ENCODE peak calls at places on chromosomes 5 and 9, in six cellular contexts. One of them, this sample, is unnamed.

GRCh38 chr9:12980482-12980881 is 205.7 kb downstream of the LURAP1L start:
- ATAC-seq in upper lobe of right lung: no peak
- ATAC-seq in effector memory CD8-positive, alpha-beta T cell: no peak
- ATAC-seq in Right ventricle myocardium superior: no peak
- ATAC-seq in stimulated activated naive CD8-positive, alpha-beta T cell treated with anti-CD3 and anti-CD28 coated beads, Interleukin-15, amount 100 ng/mL, for 72 hours: no peak
- ATAC-seq in CD4-positive, alpha-beta T cell: no peak
- ATAC-seq in this sample: no peak

GRCh38 chr5:19270153-19270552 is 717.8 kb downstream of the CDH18 start:
- ATAC-seq in upper lobe of right lung: no peak
- ATAC-seq in effector memory CD8-positive, alpha-beta T cell: no peak
- ATAC-seq in Right ventricle myocardium superior: no peak
- ATAC-seq in stimulated activated naive CD8-positive, alpha-beta T cell treated with anti-CD3 and anti-CD28 coated beads, Interleukin-15, amount 100 ng/mL, for 72 hours: no peak
- ATAC-seq in CD4-positive, alpha-beta T cell: no peak
- ATAC-seq in this sample: no peak

GRCh38 chr5:151087475-151087874 is 6.6 kb upstream of the TNIP1 start:
- ATAC-seq in upper lobe of right lung: no peak
- ATAC-seq in effector memory CD8-positive, alpha-beta T cell: peak; percentile 14
- ATAC-seq in Right ventricle myocardium superior: no peak
- ATAC-seq in stimulated activated naive CD8-positive, alpha-beta T cell treated with anti-CD3 and anti-CD28 coated beads, Interleukin-15, amount 100 ng/mL, for 72 hours: peak; percentile 11
- ATAC-seq in CD4-positive, alpha-beta T cell: no peak
- ATAC-seq in this sample: no peak

GRCh38 chr5:172943283-172943841 is 15.9 kb upstream of the RPL26L1 start:
- ATAC-seq in upper lobe of right lung: peak; percentile 33
- ATAC-seq in effector memory CD8-positive, alpha-beta T cell: no peak
- ATAC-seq in Right ventricle myocardium superior: no peak
- ATAC-seq in stimulated activated naive CD8-positive, alpha-beta T cell treated with anti-CD3 and anti-CD28 coated beads, Interleukin-15, amount 100 ng/mL, for 72 hours: no peak
- ATAC-seq in CD4-positive, alpha-beta T cell: no peak
- ATAC-seq in this sample: peak; percentile 38

GRCh38 chr5:181027452-181028031 is 12.5 kb upstream of the BTNL9 start:
- ATAC-seq in upper lobe of right lung: no peak
- ATAC-seq in effector memory CD8-positive, alpha-beta T cell: no peak
- ATAC-seq in Right ventricle myocardium superior: no peak
- ATAC-seq in stimulated activated naive CD8-positive, alpha-beta T cell treated with anti-CD3 and anti-CD28 coated beads, Interleukin-15, amount 100 ng/mL, for 72 hours: no peak
- ATAC-seq in CD4-positive, alpha-beta T cell: no peak
- ATAC-seq in this sample: no peak

GRCh38 chr9:83472764-83473163 is 65.4 kb downstream of the FRMD3 start:
- ATAC-seq in upper lobe of right lung: peak; percentile 63
- ATAC-seq in effector memory CD8-positive, alpha-beta T cell: no peak
- ATAC-seq in Right ventricle myocardium superior: no peak
- ATAC-seq in stimulated activated naive CD8-positive, alpha-beta T cell treated with anti-CD3 and anti-CD28 coated beads, Interleukin-15, amount 100 ng/mL, for 72 hours: no peak
- ATAC-seq in CD4-positive, alpha-beta T cell: no peak
- ATAC-seq in this sample: no peak

GRCh38 chr5:142617416-142617815 is 68.5 kb downstream of the FGF1 start:
- ATAC-seq in upper lobe of right lung: no peak
- ATAC-seq in effector memory CD8-positive, alpha-beta T cell: no peak
- ATAC-seq in Right ventricle myocardium superior: no peak
- ATAC-seq in stimulated activated naive CD8-positive, alpha-beta T cell treated with anti-CD3 and anti-CD28 coated beads, Interleukin-15, amount 100 ng/mL, for 72 hours: peak; percentile 89
- ATAC-seq in CD4-positive, alpha-beta T cell: no peak
- ATAC-seq in this sample: no peak

GRCh38 chr5:123582570-123583293 is 70.8 kb downstream of the CSNK1G3 start:
- ATAC-seq in upper lobe of right lung: peak; percentile 92
- ATAC-seq in effector memory CD8-positive, alpha-beta T cell: no peak
- ATAC-seq in Right ventricle myocardium superior: peak; percentile 46
- ATAC-seq in stimulated activated naive CD8-positive, alpha-beta T cell treated with anti-CD3 and anti-CD28 coated beads, Interleukin-15, amount 100 ng/mL, for 72 hours: no peak
- ATAC-seq in CD4-positive, alpha-beta T cell: no peak
- ATAC-seq in this sample: peak; percentile 66

GRCh38 chr5:95988094-95988493 is 26.4 kb upstream of the ELL2 start:
- ATAC-seq in upper lobe of right lung: no peak
- ATAC-seq in effector memory CD8-positive, alpha-beta T cell: no peak
- ATAC-seq in Right ventricle myocardium superior: no peak
- ATAC-seq in stimulated activated naive CD8-positive, alpha-beta T cell treated with anti-CD3 and anti-CD28 coated beads, Interleukin-15, amount 100 ng/mL, for 72 hours: no peak
- ATAC-seq in CD4-positive, alpha-beta T cell: no peak
- ATAC-seq in this sample: no peak

GRCh38 chr5:171986772-171987171 is 19.7 kb downstream of the FBXW11 start:
- ATAC-seq in upper lobe of right lung: no peak
- ATAC-seq in effector memory CD8-positive, alpha-beta T cell: no peak
- ATAC-seq in Right ventricle myocardium superior: no peak
- ATAC-seq in stimulated activated naive CD8-positive, alpha-beta T cell treated with anti-CD3 and anti-CD28 coated beads, Interleukin-15, amount 100 ng/mL, for 72 hours: no peak
- ATAC-seq in CD4-positive, alpha-beta T cell: no peak
- ATAC-seq in this sample: no peak

GRCh38 chr5:8993031-8993430 is 552.8 kb downstream of the SEMA5A start:
- ATAC-seq in upper lobe of right lung: no peak
- ATAC-seq in effector memory CD8-positive, alpha-beta T cell: no peak
- ATAC-seq in Right ventricle myocardium superior: no peak
- ATAC-seq in stimulated activated naive CD8-positive, alpha-beta T cell treated with anti-CD3 and anti-CD28 coated beads, Interleukin-15, amount 100 ng/mL, for 72 hours: no peak
- ATAC-seq in CD4-positive, alpha-beta T cell: no peak
- ATAC-seq in this sample: no peak

GRCh38 chr9:96487949-96488348 is 38.0 kb downstream of the HABP4 start:
- ATAC-seq in upper lobe of right lung: no peak
- ATAC-seq in effector memory CD8-positive, alpha-beta T cell: no peak
- ATAC-seq in Right ventricle myocardium superior: no peak
- ATAC-seq in stimulated activated naive CD8-positive, alpha-beta T cell treated with anti-CD3 and anti-CD28 coated beads, Interleukin-15, amount 100 ng/mL, for 72 hours: no peak
- ATAC-seq in CD4-positive, alpha-beta T cell: no peak
- ATAC-seq in this sample: no peak

GRCh38 chr9:70954126-70954525 is 167.3 kb downstream of the TRPM3 start:
- ATAC-seq in upper lobe of right lung: peak; percentile 88
- ATAC-seq in effector memory CD8-positive, alpha-beta T cell: no peak
- ATAC-seq in Right ventricle myocardium superior: no peak
- ATAC-seq in stimulated activated naive CD8-positive, alpha-beta T cell treated with anti-CD3 and anti-CD28 coated beads, Interleukin-15, amount 100 ng/mL, for 72 hours: no peak
- ATAC-seq in CD4-positive, alpha-beta T cell: no peak
- ATAC-seq in this sample: no peak

GRCh38 chr5:42315214-42315613 is 108.0 kb upstream of the GHR start:
- ATAC-seq in upper lobe of right lung: no peak
- ATAC-seq in effector memory CD8-positive, alpha-beta T cell: no peak
- ATAC-seq in Right ventricle myocardium superior: no peak
- ATAC-seq in stimulated activated naive CD8-positive, alpha-beta T cell treated with anti-CD3 and anti-CD28 coated beads, Interleukin-15, amount 100 ng/mL, for 72 hours: no peak
- ATAC-seq in CD4-positive, alpha-beta T cell: no peak
- ATAC-seq in this sample: no peak

GRCh38 chr9:130536594-130537215 is 42.7 kb upstream of the FUBP3 start:
- ATAC-seq in upper lobe of right lung: no peak
- ATAC-seq in effector memory CD8-positive, alpha-beta T cell: no peak
- ATAC-seq in Right ventricle myocardium superior: no peak
- ATAC-seq in stimulated activated naive CD8-positive, alpha-beta T cell treated with anti-CD3 and anti-CD28 coated beads, Interleukin-15, amount 100 ng/mL, for 72 hours: no peak
- ATAC-seq in CD4-positive, alpha-beta T cell: no peak
- ATAC-seq in this sample: no peak